ENCODE peak calls at places on chromosomes 12 and 14, in ten cellular contexts. I, F, G, P, B, D, S, Q, N and M are unnamed samples.

GRCh38 chr12:30847259-30847658 is 79.3 kb upstream of the TSPAN11 start:
- DNase-seq in F (peak; percentile 83), D (peak; percentile 58), B (peak; percentile 74), N (peak; percentile 34), P (no peak), S (no peak), G (no peak), Q (peak; percentile 77), I (peak; percentile 70), M (peak; percentile 43)

GRCh38 chr14:55609681-55610080 is 29.7 kb downstream of the KTN1 start:
- DNase-seq in Q (peak; percentile 71), P (no peak), G (no peak), F (no peak), S (no peak), B (peak; percentile 63), D (peak; percentile 69), I (peak; percentile 61), N (no peak), M (no peak)

GRCh38 chr14:59213368-59214315 is 25.2 kb downstream of the DAAM1 start:
- DNase-seq in N (no peak), D (peak; percentile 26), F (no peak), B (no peak), I (peak; percentile 72), G (no peak), Q (no peak), S (no peak), P (no peak), M (no peak)

GRCh38 chr12:132719141-132719953 is 8.7 kb downstream of the PGAM5 start:
- DNase-seq in G (no peak), P (no peak), B (no peak), N (no peak), I (no peak), S (no peak), F (no peak), D (no peak), Q (no peak), M (no peak)

GRCh38 chr12:112236386-112236785 is 111.0 kb downstream of the TRAFD1 start:
- DNase-seq in P (no peak), Q (peak; percentile 38), N (no peak), B (no peak), F (no peak), I (no peak), G (no peak), S (no peak), D (peak; percentile 6), M (no peak)

GRCh38 chr12:92844147-92844763 is 84.8 kb downstream of the EEA1 start:
- DNase-seq in I (peak; percentile 3), S (no peak), N (no peak), B (peak; percentile 29), P (no peak), G (no peak), F (no peak), Q (no peak), D (no peak), M (no peak)

GRCh38 chr14:96362965-96363750 is at the start of the genes ATG2B and GSKIP:
- DNase-seq in G (peak; percentile 95), F (peak; percentile 97), S (peak; percentile 75), P (peak; percentile 96), B (peak; percentile 85), Q (peak; percentile 98), D (peak; percentile 86), N (peak; percentile 97), I (peak; percentile 85), M (peak; percentile 97)

GRCh38 chr12:131421506-131422184 is 289.2 kb upstream of the SFSWAP start:
- DNase-seq in G (no peak), F (no peak), Q (no peak), B (no peak), S (no peak), I (no peak), D (no peak), N (no peak), P (no peak), M (no peak)

GRCh38 chr12:41103614-41104013 is 84.5 kb upstream of the PDZRN4 start:
- DNase-seq in G (no peak), F (no peak), P (no peak), S (no peak), N (no peak), B (peak; percentile 43), I (no peak), Q (peak; percentile 14), D (no peak), M (no peak)

GRCh38 chr14:20376071-20376588 is 32.7 kb downstream of the PARP2 start:
- DNase-seq in P (no peak), S (no peak), I (no peak), F (no peak), G (no peak), B (no peak), N (no peak), D (no peak), Q (no peak), M (no peak)

GRCh38 chr14:74706101-74706500 is 6.8 kb downstream of the AREL1 start:
- DNase-seq in S (no peak), F (no peak), I (no peak), Q (no peak), D (peak; percentile 21), P (no peak), N (no peak), B (no peak), G (no peak), M (no peak)

GRCh38 chr12:77689510-77690086 is 141.1 kb upstream of the NAV3 start:
- DNase-seq in F (no peak), S (no peak), G (no peak), I (no peak), Q (no peak), N (no peak), D (no peak), P (no peak), B (no peak), M (no peak)

DNA sequence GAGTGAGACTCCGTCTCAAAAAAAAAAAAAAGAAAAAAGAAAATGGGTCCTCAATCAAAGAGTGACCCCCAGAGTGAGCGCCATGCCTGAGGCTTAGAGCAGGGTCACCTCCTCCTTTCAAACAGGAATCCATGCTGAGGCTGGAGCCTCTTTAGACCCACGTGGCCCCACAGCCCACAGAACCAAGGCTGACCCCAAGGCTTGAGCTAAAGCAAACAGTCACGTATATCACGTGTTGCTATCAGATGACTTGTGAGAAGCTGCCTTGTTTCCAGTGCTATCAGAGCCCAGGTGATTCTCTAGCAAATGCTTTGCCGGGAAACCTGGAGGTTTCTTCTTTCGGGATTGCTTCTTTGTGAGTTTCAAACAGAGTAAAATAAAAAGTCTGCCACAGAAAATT is 31.7 kb upstream of the DYNC1H1 start:
- DNase-seq in N (no peak), D (no peak), F (no peak), Q (no peak), G (no peak), S (no peak), P (no peak), B (no peak), I (peak; percentile 28), M (no peak)
- H3K4me3 ChIP-seq in N (no peak overlapping the region), D (no peak overlapping the region), F (no peak overlapping the region), Q (no peak overlapping the region), G (no peak overlapping the region), S (no peak overlapping the region), P (no peak overlapping the region), B (no peak overlapping the region), I (no peak overlapping the region), M (no peak overlapping the region)

DNA sequence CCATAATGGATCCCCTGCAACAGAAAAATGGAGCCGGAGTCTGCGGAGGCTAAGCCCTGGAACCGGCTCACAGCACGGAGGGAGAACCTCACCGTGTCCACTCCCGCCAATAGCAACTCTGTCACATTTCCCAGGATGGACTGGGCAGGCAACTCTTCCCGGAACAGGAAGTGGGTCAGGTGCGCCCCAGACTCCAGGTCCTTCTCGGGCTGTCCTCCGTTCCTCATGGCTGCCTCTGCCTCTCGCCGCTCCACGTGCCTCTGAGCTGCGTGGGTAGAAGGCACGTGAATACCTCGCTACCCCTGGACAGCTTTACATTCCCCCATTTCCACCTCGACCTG is 2.2 kb downstream of the CYP27B1 start:
- DNase-seq in S (no peak), N (no peak), D (no peak), G (no peak), I (no peak), F (no peak), B (no peak), Q (no peak), P (peak; percentile 61), M (no peak)
- H3K4me3 ChIP-seq in S (peak overlapping the region; percentile 52), N (peak overlapping the region; percentile 70), D (no peak overlapping the region), G (peak overlapping the region; percentile 6), I (peak overlapping the region; percentile 35), F (peak overlapping the region; percentile 63), B (peak overlapping the region; percentile 33), Q (peak overlapping the region; percentile 65), P (peak overlapping the region; percentile 50), M (peak overlapping the region; percentile 41)

DNA sequence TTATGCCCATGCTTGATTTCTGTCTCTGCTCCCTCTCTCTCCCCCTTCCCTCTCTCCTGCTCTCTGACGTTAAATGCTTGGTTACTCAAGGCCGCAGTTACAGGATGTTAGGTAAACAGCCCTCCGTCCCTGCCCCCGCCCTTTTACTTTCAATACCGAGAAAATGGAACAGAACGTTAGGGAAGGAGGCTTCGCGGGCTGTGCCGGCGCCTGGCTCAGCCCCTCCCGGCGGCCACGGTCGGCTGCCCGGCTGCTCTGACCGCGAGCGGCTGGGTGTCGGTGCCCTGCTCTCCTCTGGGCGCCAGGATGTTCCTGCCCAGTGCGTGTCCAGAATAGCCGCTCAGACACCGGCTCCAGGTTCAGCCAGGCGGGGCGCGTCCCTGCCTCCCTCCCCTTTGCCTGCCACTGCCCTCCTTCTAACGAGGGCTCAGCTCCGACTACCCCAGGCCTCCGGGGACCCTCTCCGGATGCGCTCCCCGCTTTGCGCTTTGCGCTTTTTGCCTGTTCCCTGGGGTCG is 166.1 kb downstream of the ADCK1 start:
- DNase-seq in F (peak; percentile 62), B (peak; percentile 8), Q (peak; percentile 36), N (no peak), I (peak; percentile 8), D (peak; percentile 42), G (peak; percentile 40), S (peak; percentile 14), P (no peak), M (peak; percentile 50)
- H3K4me3 ChIP-seq in F (peak overlapping the region; percentile 29), B (peak overlapping the region; percentile 42), Q (peak overlapping the region; percentile 46), N (no peak overlapping the region), I (peak overlapping the region; percentile 33), D (peak overlapping the region; percentile 16), G (no peak overlapping the region), S (peak overlapping the region; percentile 28), P (peak overlapping the region; percentile 34), M (peak overlapping the region; percentile 60)

GRCh38 chr14:68680541-68681051 is 112.3 kb downstream of the ZFP36L1 start:
- DNase-seq in S (no peak), G (no peak), I (peak; percentile 24), Q (peak; percentile 51), B (peak; percentile 90), F (no peak), P (peak; percentile 61), D (peak; percentile 68), N (no peak), M (no peak)

GRCh38 chr14:68678471-68678870 is 114.4 kb downstream of the ZFP36L1 start:
- DNase-seq in P (peak; percentile 27), B (no peak), Q (no peak), N (no peak), I (no peak), G (no peak), D (no peak), F (no peak), S (no peak), M (no peak)

GRCh38 chr14:68681256-68681655 is 111.6 kb downstream of the ZFP36L1 start:
- DNase-seq in F (no peak), Q (no peak), B (no peak), P (no peak), S (no peak), G (no peak), D (no peak), N (no peak), I (no peak), M (no peak)

GRCh38 chr14:68679301-68679700 is 113.6 kb downstream of the ZFP36L1 start:
- DNase-seq in F (no peak), I (no peak), S (no peak), D (no peak), N (no peak), G (no peak), Q (no peak), B (no peak), P (no peak), M (no peak)

GRCh38 chr14:68679746-68680467 is 113.0 kb downstream of the ZFP36L1 start:
- DNase-seq in B (peak; percentile 65), D (no peak), I (no peak), Q (no peak), G (no peak), S (no peak), F (no peak), P (no peak), N (no peak), M (no peak)
- H3K4me3 ChIP-seq in B (no peak overlapping the region), D (no peak overlapping the region), I (no peak overlapping the region), Q (no peak overlapping the region), G (no peak overlapping the region), S (no peak overlapping the region), F (no peak overlapping the region), P (no peak overlapping the region), N (no peak overlapping the region), M (no peak overlapping the region)